ENCODE peak calls at places on chromosomes 3 and 15, in four cellular contexts. Y is MM.1S, P is Peyer's patch, R is fibroblast of lung. A is an unnamed sample.
A peak's percentile ranks its signal among the peaks of the same experiment; 100 is the strongest.

GRCh38 chr3:45549961-45550360 is 44.6 kb upstream of the LIMD1 start:
- DNase-seq in P (no peak), R (no peak), Y (no peak), A (no peak)

GRCh38 chr15:29067949-29068348 is 182.2 kb downstream of the APBA2 start:
- DNase-seq in P (no peak), R (no peak), Y (no peak), A (no peak)

GRCh38 chr3:177041021-177041729 is 156.1 kb downstream of the TBL1XR1 start:
- DNase-seq in Y (no peak), P (no peak), R (peak; percentile 66), A (no peak)

GRCh38 chr3:139757448-139758030 is 79.8 kb upstream of the NMNAT3 start:
- DNase-seq in P (no peak), R (no peak), Y (no peak), A (no peak)

GRCh38 chr15:38130739-38131498 is 121.7 kb upstream of the SPRED1 start:
- DNase-seq in R (peak; percentile 99), Y (peak; percentile 31), P (peak; percentile 81), A (peak; percentile 93)

GRCh38 chr15:67067930-67068542 is 2.6 kb downstream of the SMAD3 start:
- DNase-seq in R (no peak), P (peak; percentile 52), Y (peak; percentile 50), A (no peak)

GRCh38 chr15:70311821-70312220 is 214.1 kb upstream of the TLE3 start:
- DNase-seq in Y (no peak), P (no peak), R (no peak), A (no peak)

GRCh38 chr15:72057548-72058091 is 60.3 kb downstream of the MYO9A start:
- DNase-seq in P (no peak), R (no peak), Y (no peak), A (no peak)

GRCh38 chr3:133881987-133882825 is 13.5 kb downstream of the RAB6B start:
- DNase-seq in R (no peak), P (peak; percentile 68), Y (no peak), A (no peak)

GRCh38 chr3:76438971-76439370 is 600.9 kb upstream of the ROBO2 start:
- DNase-seq in R (peak; percentile 60), Y (peak; percentile 8), P (no peak), A (no peak)

GRCh38 chr3:24220859-24221657 is 273.6 kb downstream of the THRB start:
- DNase-seq in Y (no peak), R (peak; percentile 92), P (no peak), A (peak; percentile 65)

GRCh38 chr15:59292393-59292792 is 80.3 kb downstream of the MYO1E start:
- DNase-seq in P (no peak), R (no peak), Y (no peak), A (no peak)

GRCh38 chr3:79497447-79498111 is 270.2 kb downstream of the ROBO1 start:
- DNase-seq in P (no peak), R (peak; percentile 50), Y (peak; percentile 14), A (no peak)

GRCh38 chr3:61043156-61043555 is 208.1 kb downstream of the FHIT start:
- DNase-seq in R (no peak), P (no peak), Y (no peak), A (no peak)

GRCh38 chr3:157501863-157502262 is 1.4 kb downstream of the VEPH1 start:
- DNase-seq in R (no peak), P (no peak), Y (no peak), A (no peak)

GRCh38 chr15:96171271-96171739 is 159.2 kb upstream of the NR2F2 start:
- DNase-seq in P (no peak), Y (no peak), R (no peak), A (no peak)

GRCh38 chr3:41259449-41260062 is 60.3 kb downstream of the CTNNB1 start:
- DNase-seq in R (no peak), P (no peak), Y (no peak), A (no peak)

GRCh38 chr3:141876891-141877561 is 583 bp downstream of the ATP1B3 start:
- DNase-seq in Y (peak; percentile 46), R (peak; percentile 35), P (peak; percentile 81), A (no peak)

GRCh38 chr15:68578960-68579935 is at the start of gene CORO2B:
- DNase-seq in R (peak; percentile 56), P (no peak), Y (no peak), A (no peak)

GRCh38 chr15:81419304-81419943 is 45.4 kb upstream of the TMC3 start:
- DNase-seq in P (no peak), R (peak; percentile 85), Y (no peak), A (no peak)

GRCh38 chr15:58334803-58335202 is 97.0 kb upstream of the LIPC start:
- DNase-seq in P (no peak), R (no peak), Y (no peak), A (no peak)

DNA sequence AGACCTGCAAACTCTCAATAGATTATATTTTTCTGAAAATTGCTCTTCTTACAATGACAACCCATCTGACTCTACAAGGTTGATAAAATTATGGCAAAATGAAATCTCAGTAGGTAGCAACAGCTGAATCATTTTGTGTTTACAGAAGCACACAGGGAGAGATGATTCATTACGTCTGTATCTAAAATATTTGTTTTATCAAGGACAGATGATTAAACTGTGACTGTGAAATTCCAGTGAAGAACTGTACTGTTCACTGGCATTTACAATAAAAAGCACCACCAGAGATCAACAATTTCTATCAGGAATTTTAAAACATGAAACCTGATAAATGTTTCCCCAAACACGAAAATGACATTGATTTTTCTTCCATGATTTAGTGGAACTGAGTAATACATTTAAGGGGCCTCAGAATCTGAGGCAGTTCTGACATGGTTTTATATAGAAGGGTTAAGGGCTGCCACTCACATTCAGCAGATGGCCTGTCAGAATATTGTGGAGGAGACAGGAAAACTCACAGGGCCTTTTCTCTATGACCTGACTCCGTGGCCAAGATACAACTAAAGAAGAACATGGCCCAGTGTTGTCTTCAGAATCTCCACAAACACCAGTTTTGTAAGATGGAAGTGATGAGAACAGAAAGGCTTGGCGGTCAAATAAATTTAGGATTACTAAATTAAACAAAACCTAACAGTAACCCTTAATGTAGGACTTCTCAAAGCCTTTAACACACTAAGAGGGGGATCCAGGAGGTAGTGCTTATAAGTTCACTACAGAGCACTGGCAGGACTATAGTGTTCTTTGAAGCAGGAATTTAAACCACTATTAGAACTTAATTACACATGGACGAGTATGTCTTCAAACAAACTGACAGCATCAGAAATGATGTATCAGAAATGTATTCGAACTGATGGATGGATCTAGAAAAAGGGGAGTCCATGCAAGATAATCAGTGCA is 25.9 kb downstream of the RAD18 start:
- DNase-seq in Y (no peak), R (peak; percentile 49), P (no peak), A (no peak)
- H3K36me3 ChIP-seq in Y (peaks cover 9% of the 10 kb centered on the region), R (peaks cover 2% of the 10 kb centered on the region), P (no peaks in the 10 kb centered on the region), A (peaks cover 63% of the 10 kb centered on the region)

GRCh38 chr15:48143856-48144255 is 23.1 kb downstream of the SLC24A5 start:
- DNase-seq in Y (no peak), R (peak; percentile 27), P (no peak), A (no peak)
- H3K36me3 ChIP-seq in Y (no peaks in the 10 kb centered on the region), R (no peaks in the 10 kb centered on the region), P (no peaks in the 10 kb centered on the region), A (peaks cover 11% of the 10 kb centered on the region)

DNA sequence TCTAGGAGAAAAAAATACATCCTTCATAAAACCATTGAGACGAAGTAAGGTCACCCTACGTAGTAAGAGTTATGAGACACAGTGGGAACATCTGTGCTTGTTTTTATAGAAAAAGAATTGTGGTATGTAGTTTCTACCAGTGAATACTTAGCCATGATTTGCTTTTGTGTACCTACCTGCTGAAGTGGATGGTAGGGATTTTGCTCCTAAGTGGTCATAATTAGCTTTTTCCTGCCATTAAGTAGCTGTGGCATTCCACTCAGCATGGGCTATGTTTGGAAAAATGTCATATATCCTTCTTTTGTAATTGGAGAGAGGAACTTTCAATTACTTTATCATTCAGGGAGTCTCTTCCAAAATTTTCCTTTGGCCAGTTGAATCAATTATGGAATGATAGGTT is 63.7 kb downstream of the CHD2 start:
- DNase-seq in P (no peak), Y (no peak), R (no peak), A (no peak)
- H3K36me3 ChIP-seq in P (no peaks in the 10 kb centered on the region), Y (no peaks in the 10 kb centered on the region), R (peaks cover 2% of the 10 kb centered on the region), A (peaks cover 99% of the 10 kb centered on the region)

DNA sequence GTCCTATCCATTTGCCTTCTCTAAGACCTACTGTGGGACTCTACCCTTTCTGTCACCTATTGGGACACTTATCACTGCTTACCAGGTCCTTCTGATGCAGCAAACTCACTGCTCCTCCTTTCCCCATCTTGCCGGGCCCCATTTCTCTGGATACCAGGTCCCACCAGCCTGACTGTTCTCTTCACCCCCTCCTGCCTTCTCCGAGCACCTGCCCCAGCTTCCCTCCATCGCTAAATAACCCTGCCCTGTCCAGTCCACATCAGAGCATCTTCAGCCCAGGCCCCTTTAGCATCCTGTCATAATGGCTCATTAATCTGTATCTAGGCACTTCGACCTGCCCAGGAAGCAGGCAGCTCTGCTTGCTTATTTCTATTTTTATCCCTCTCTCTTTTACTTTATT is 74.7 kb downstream of the CRYGS start:
- DNase-seq in R (no peak), P (no peak), Y (no peak), A (no peak)
- H3K36me3 ChIP-seq in R (no peaks in the 10 kb centered on the region), P (no peaks in the 10 kb centered on the region), Y (no peaks in the 10 kb centered on the region), A (no peaks in the 10 kb centered on the region)

DNA sequence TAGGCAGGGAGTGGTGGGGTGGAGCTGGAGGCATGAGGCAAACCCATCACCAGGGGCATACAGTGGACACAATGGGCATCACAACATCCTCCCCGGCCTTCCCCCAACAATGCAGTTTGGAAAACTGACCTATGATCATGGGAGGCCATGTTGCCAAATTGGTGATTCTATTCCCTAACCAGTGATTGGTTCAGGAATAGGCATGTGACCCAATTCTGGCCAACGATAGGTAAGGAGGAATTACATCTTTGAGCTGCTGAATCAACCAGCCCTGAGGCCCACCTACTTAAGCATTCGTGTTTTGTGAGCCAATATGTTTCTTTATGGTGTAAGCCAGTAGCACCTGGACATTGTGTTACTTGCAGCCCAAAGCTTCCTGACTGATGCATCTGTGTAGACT is 39.9 kb downstream of the LINGO1 start:
- DNase-seq in R (no peak), P (no peak), Y (no peak), A (no peak)
- H3K36me3 ChIP-seq in R (no peaks in the 10 kb centered on the region), P (no peaks in the 10 kb centered on the region), Y (no peaks in the 10 kb centered on the region), A (no peaks in the 10 kb centered on the region)

GRCh38 chr15:85743392-85744045 is 51.2 kb downstream of the KLHL25 start:
- DNase-seq in R (no peak), Y (no peak), P (no peak), A (peak; percentile 49)
- H3K36me3 ChIP-seq in R (peaks cover 17% of the 10 kb centered on the region), Y (no peaks in the 10 kb centered on the region), P (no peaks in the 10 kb centered on the region), A (peaks cover 74% of the 10 kb centered on the region)

A was measured in RWPE2.